ENCODE peak calls at places on chromosomes 16 and 17, in five cellular contexts. Z is AG04449, I is fibroblast of the aortic adventitia, P is left lung, B is esophagus muscularis mucosa. K is an unnamed sample.

GRCh38 chr17:61379457-61380216 is 20.0 kb upstream of the TBX2 start:
- DNase-seq in Z (no peak), B (no peak), P (no peak), I (no peak), K (no peak)

GRCh38 chr17:81582341-81582740 is 30.2 kb upstream of the FAAP100 start:
- DNase-seq in B (no peak), I (peak), Z (no peak), P (no peak), K (no peak)

GRCh38 chr16:89730610-89731234 is 9.4 kb downstream of the ZNF276 start:
- DNase-seq in I (no peak), P (no peak), B (no peak), Z (no peak), K (no peak)

GRCh38 chr17:58344047-58344790 is 7.8 kb downstream of the SUPT4H1 start:
- DNase-seq in B (no peak), Z (no peak), I (no peak), P (peak), K (no peak)

GRCh38 chr17:16926061-16926511 is 45.8 kb downstream of the TNFRSF13B start:
- DNase-seq in B (no peak), P (peak), I (no peak), Z (no peak), K (no peak)

GRCh38 chr16:30366511-30366910 is 3.8 kb downstream of the TBC1D10B start:
- DNase-seq in P (no peak), B (no peak), Z (no peak), I (no peak), K (no peak)

GRCh38 chr17:41935641-41936040 is 5.2 kb downstream of the ODAD4 start:
- DNase-seq in B (no peak), P (no peak), I (no peak), Z (no peak), K (no peak)

GRCh38 chr16:31076319-31076718 is 2.1 kb downstream of the ZNF646 start:
- DNase-seq in Z (no peak), P (no peak), B (no peak), I (no peak), K (no peak)

GRCh38 chr16:81279375-81279774 is 35.4 kb upstream of the GAN start:
- DNase-seq in B (no peak), I (peak), Z (peak), P (no peak), K (no peak)

DNA sequence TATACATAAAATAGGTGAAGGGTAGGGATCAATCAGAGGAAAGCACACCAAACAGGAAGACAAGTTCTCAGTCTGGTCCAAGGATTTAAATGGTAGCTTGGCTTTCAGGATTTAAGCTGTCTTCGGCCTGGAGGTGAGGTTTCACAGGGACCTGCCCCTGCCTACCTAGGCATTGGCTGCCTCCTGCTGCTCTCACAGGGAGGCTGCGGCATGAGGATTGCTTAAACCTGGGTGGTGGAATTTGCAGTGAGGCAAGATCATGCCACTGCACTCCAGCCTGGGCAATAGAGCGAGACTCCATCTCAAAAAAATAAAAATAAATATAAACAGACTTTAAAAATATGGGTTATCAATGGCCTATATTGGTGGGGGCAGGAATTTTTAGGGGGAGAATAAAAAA is 114.5 kb downstream of the GAS7 start:
- DNase-seq in P (no peak), Z (no peak), I (no peak), B (no peak), K (no peak)
- TF ChIP-seq CTCF in P (no peak), Z (no peak), I (no peak), B (no peak), K (no peak)

GRCh38 chr17:53950207-53950857 is 127.6 kb downstream of the KIF2B start:
- DNase-seq in P (no peak), B (no peak), I (no peak), Z (no peak), K (no peak)
- TF ChIP-seq CTCF in P (no peak), B (no peak), I (no peak), Z (no peak), K (no peak)

GRCh38 chr17:4161560-4162221 is 18.7 kb downstream of the CYB5D2 start:
- DNase-seq in Z (no peak), I (peak), B (no peak), P (no peak), K (no peak)

GRCh38 chr17:4160294-4160859 is 17.4 kb downstream of the CYB5D2 start:
- DNase-seq in P (no peak), I (no peak), Z (no peak), B (no peak), K (no peak)

GRCh38 chr17:4162366-4162765 is 19.4 kb downstream of the CYB5D2 start:
- DNase-seq in B (no peak), P (no peak), I (no peak), Z (no peak), K (no peak)

GRCh38 chr17:4159761-4160160 is 16.8 kb downstream of the CYB5D2 start:
- DNase-seq in B (no peak), I (no peak), Z (no peak), P (no peak), K (no peak)

GRCh38 chr17:4161179-4161559 is 18.2 kb downstream of the CYB5D2 start:
- DNase-seq in P (peak), Z (peak), I (peak), B (no peak), K (no peak)
- TF ChIP-seq CTCF in P (no peak), Z (peak), I (peak), B (no peak), K (peak)

DNA sequence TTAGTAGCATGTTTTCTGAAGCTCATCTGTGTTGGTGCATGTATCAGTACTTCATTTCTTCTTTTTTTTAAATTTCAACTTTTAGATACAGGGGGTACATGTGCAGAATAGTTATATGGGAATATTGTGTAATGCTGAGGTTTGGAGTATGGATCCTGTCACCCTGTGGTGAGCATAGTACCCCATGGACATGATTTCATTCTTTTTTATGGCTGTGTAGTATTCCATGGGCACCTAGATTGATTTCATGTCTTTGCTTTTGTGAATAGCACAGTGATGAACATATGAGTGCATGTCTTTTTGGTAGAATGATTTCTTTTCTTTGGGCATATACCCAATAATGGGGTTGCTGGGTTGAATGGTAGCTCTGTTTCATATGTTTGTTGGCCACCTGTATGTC is 55.0 kb upstream of the NOL11 start:
- DNase-seq in P (no peak), B (no peak), I (no peak), Z (no peak), K (no peak)
- TF ChIP-seq CTCF in P (no peak), B (no peak), I (no peak), Z (no peak), K (no peak)

GRCh38 chr17:14297161-14297851 is 3.6 kb upstream of the HS3ST3B1 start:
- DNase-seq in I (peak), B (peak), P (no peak), Z (no peak), K (peak)
- TF ChIP-seq CTCF in I (peak), B (no peak), P (no peak), Z (peak), K (peak)

GRCh38 chr17:7133424-7133823 is 18.8 kb upstream of the ASGR2 start:
- DNase-seq in Z (no peak), P (peak), B (no peak), I (no peak), K (no peak)
- TF ChIP-seq CTCF in Z (peak), P (peak), B (no peak), I (peak), K (peak)

DNA sequence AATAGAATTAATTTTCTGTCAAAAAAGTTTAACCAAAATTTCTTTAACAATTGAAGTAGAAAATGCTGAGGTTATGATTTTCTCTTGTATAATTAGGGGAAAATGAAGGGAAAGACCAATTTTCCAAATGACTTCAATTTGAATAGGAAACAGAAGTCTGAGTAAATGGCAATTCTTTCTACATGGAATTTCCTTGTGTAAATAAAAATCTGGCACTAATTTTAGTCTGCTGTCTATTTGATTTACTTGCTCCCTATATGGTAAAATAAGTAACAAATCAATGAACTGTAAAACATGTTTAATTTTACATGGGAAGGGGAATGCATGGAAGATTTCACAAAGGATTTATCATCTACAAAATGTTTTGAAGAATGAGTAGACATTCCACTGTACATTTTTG is 811.5 kb upstream of the GOT2 start:
- DNase-seq in Z (no peak), B (no peak), I (no peak), P (no peak), K (no peak)
- TF ChIP-seq CTCF in Z (no peak), B (no peak), I (no peak), P (no peak), K (no peak)

GRCh38 chr17:44097110-44097810 is 26.2 kb downstream of the HDAC5 start:
- DNase-seq in Z (no peak), I (peak), P (no peak), B (no peak), K (no peak)

GRCh38 chr17:44093231-44093900 is 22.8 kb downstream of the G6PC3 start:
- DNase-seq in Z (no peak), B (no peak), I (no peak), P (no peak), K (no peak)

GRCh38 chr17:44095388-44095646 is 24.8 kb downstream of the G6PC3 start:
- DNase-seq in I (no peak), Z (no peak), P (no peak), B (no peak), K (no peak)

GRCh38 chr17:44094701-44095387 is 24.3 kb downstream of the G6PC3 start:
- DNase-seq in Z (no peak), P (no peak), I (no peak), B (no peak), K (no peak)

GRCh38 chr17:44095647-44096496 is 25.3 kb downstream of the G6PC3 start:
- DNase-seq in Z (no peak), I (peak), B (no peak), P (peak), K (peak)
- TF ChIP-seq CTCF in Z (peak), I (peak), B (peak), P (no peak), K (peak)

GRCh38 chr16:12467418-12468210 is 336.1 kb downstream of the CPPED1 start:
- DNase-seq in Z (no peak), B (no peak), I (no peak), P (no peak), K (no peak)

GRCh38 chr16:12470311-12471229 is 333.1 kb downstream of the CPPED1 start:
- DNase-seq in Z (no peak), B (no peak), P (no peak), I (no peak), K (no peak)

GRCh38 chr16:12471383-12471782 is 332.3 kb downstream of the CPPED1 start:
- DNase-seq in B (no peak), I (no peak), Z (no peak), P (no peak), K (no peak)

GRCh38 chr16:12463961-12464360 is 339.7 kb downstream of the CPPED1 start:
- DNase-seq in P (no peak), B (no peak), I (no peak), Z (no peak), K (no peak)

DNA sequence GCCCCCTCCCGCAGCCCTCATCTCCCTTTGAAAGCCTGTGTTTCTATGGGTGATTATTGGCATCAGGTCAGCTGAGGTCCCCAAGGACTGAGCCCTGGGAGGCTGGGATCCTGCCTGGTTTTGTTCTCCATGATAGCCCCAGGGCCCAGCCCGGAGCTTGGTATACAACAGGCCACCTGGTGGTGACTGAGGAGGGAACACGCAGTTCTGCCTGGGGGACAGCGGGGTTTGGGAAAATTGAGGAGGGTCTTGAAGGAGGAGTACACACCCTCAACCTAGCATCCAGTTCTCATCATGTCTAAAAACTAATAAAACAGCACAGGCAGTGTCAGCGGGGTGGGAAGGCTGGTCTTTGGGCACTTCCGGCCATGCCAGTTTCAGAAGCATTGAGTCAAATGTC is 335.1 kb downstream of the CPPED1 start:
- DNase-seq in Z (no peak), P (no peak), B (no peak), I (no peak), K (no peak)
- TF ChIP-seq CTCF in Z (no peak), P (no peak), B (no peak), I (no peak), K (no peak)